ENCODE peak calls at places on chromosomes 13 and 19, in eight cellular contexts. U, P, R, D, N, Z, Y and M are unnamed samples. For H3K4me1, the result is how much of the 10 kb centered on the place peaks cover.

GRCh38 chr19:7849631-7850428 is 19.8 kb downstream of the EVI5L start:
- DNase-seq in U (no peak), P (no peak), R (no peak), D (no peak), N (no peak), Z (no peak), Y (no peak), M (peak)

GRCh38 chr13:112069063-112069726 is 2.2 kb downstream of the SOX1 start:
- DNase-seq in U (no peak), P (no peak), R (no peak), D (peak), N (no peak), Z (no peak), Y (no peak), M (no peak)

GRCh38 chr19:51546107-51546649 is 14.7 kb upstream of the SIGLEC6 start:
- DNase-seq in U (no peak), P (no peak), R (no peak), D (no peak), N (no peak), Z (no peak), Y (no peak), M (no peak)

GRCh38 chr13:107743100-107743499 is 472.2 kb downstream of the LIG4 start:
- DNase-seq in U (no peak), P (no peak), R (no peak), D (no peak), N (no peak), Z (no peak), Y (no peak), M (no peak)

GRCh38 chr19:5131866-5132561 is 163.1 kb downstream of the KDM4B start:
- DNase-seq in U (no peak), P (peak), R (no peak), D (peak), N (no peak), Z (no peak), Y (no peak), M (no peak)

GRCh38 chr13:40401911-40402776 is 264.3 kb downstream of the FOXO1 start:
- DNase-seq in U (peak), P (peak), R (peak), D (no peak), N (peak), Z (peak), Y (peak), M (peak)

GRCh38 chr19:18161691-18162039 is 8.7 kb downstream of the PIK3R2 start:
- DNase-seq in U (no peak), P (no peak), R (no peak), D (no peak), N (no peak), Z (no peak), Y (no peak), M (no peak)

GRCh38 chr19:41871573-41872383 is 5.3 kb upstream of the CD79A start:
- DNase-seq in U (no peak), P (no peak), R (no peak), D (no peak), N (peak), Z (no peak), Y (no peak), M (no peak)

GRCh38 chr19:1882089-1882785 is 3.1 kb downstream of the ABHD17A start:
- DNase-seq in U (no peak), P (no peak), R (no peak), D (peak), N (peak), Z (no peak), Y (no peak), M (no peak)

GRCh38 chr13:47216176-47216822 is 319.4 kb upstream of the HTR2A start:
- DNase-seq in U (no peak), P (no peak), R (no peak), D (no peak), N (no peak), Z (no peak), Y (no peak), M (no peak)

GRCh38 chr13:53490732-53491131 is 462.1 kb downstream of the OLFM4 start:
- DNase-seq in U (no peak), P (no peak), R (no peak), D (no peak), N (no peak), Z (no peak), Y (no peak), M (no peak)

GRCh38 chr13:62473190-62473943 is 1057.7 kb upstream of the PCDH20 start:
- DNase-seq in U (no peak), P (no peak), R (no peak), D (no peak), N (no peak), Z (no peak), Y (no peak), M (no peak)

GRCh38 chr19:56271096-56271495 is 1.5 kb upstream of the EDDM13 start:
- DNase-seq in U (no peak), P (no peak), R (no peak), D (no peak), N (no peak), Z (no peak), Y (no peak), M (no peak)

GRCh38 chr13:73677041-73677589 is 457.1 kb downstream of the KLF12 start:
- DNase-seq in U (no peak), P (no peak), R (no peak), D (no peak), N (no peak), Z (no peak), Y (no peak), M (no peak)

GRCh38 chr19:2477141-2477710 is 1.3 kb downstream of the GADD45B start:
- DNase-seq in U (peak), P (no peak), R (peak), D (peak), N (peak), Z (peak), Y (peak), M (peak)

GRCh38 chr13:41603917-41604316 is 146.6 kb downstream of the RGCC start:
- DNase-seq in U (no peak), P (no peak), R (no peak), D (no peak), N (no peak), Z (no peak), Y (peak), M (no peak)

GRCh38 chr19:2507109-2507508 is 31.2 kb downstream of the GADD45B start:
- DNase-seq in U (no peak), P (no peak), R (no peak), D (no peak), N (peak), Z (peak), Y (no peak), M (no peak)

GRCh38 chr19:51919606-51920005 is 7.7 kb upstream of the ZNF613 start:
- DNase-seq in U (no peak), P (no peak), R (no peak), D (no peak), N (no peak), Z (no peak), Y (no peak), M (no peak)

GRCh38 chr19:54287456-54287855 is 6.5 kb upstream of the LILRB2 start:
- DNase-seq in U (no peak), P (no peak), R (no peak), D (no peak), N (no peak), Z (no peak), Y (no peak), M (no peak)

GRCh38 chr13:112642061-112642460 is 47.8 kb upstream of the ATP11A start:
- DNase-seq in U (peak), P (no peak), R (no peak), D (no peak), N (no peak), Z (peak), Y (no peak), M (no peak)

GRCh38 chr13:59587030-59587429 is 576.7 kb downstream of the DIAPH3 start:
- DNase-seq in U (no peak), P (no peak), R (no peak), D (no peak), N (no peak), Z (no peak), Y (no peak), M (no peak)

GRCh38 chr13:59584101-59584500 is 579.6 kb downstream of the DIAPH3 start:
- DNase-seq in U (no peak), P (no peak), R (no peak), D (no peak), N (no peak), Z (no peak), Y (no peak), M (no peak)

GRCh38 chr13:59587971-59588716 is 575.6 kb downstream of the DIAPH3 start:
- DNase-seq in U (no peak), P (no peak), R (no peak), D (peak), N (no peak), Z (no peak), Y (no peak), M (no peak)

GRCh38 chr13:59588717-59589067 is 575.0 kb downstream of the DIAPH3 start:
- DNase-seq in U (no peak), P (no peak), R (no peak), D (peak), N (no peak), Z (no peak), Y (no peak), M (no peak)

DNA sequence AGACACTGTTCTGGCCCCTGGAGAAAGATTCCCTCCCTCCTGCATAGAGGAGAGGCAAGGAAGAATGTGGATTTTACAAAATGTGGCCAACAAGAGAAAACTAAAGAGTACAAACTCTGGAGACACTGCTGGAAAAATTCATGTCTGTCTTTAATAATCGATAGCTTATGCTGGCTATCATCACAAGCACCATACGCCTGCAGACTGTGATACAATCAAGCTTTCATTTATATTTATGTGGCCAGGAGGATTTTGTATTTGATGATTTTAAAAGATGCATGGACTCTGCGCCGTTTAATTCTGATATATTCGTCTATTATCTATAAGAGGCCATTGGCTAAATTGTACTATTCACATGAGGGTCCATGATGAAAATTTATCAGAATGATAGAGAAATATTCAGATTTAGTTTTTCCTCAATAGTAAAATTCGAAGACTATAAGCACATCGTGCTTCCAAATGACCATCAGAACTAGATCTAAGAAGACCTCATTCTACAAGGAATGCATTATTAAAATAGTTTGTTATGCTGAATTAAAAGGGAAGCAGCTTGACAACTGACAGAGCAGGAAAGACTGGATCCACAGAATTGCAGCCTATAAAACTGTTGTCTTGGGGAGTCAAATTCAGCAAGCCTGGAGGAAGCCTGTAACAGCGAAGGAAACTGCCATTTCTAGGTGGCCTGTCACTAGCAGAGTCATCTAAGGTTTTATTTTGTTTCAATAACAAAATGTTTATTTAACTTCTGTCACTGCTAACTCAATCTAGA is 578.6 kb downstream of the DIAPH3 start:
- DNase-seq in U (no peak), P (no peak), R (no peak), D (no peak), N (no peak), Z (no peak), Y (no peak), M (no peak)
- H3K4me1 ChIP-seq in U (under half), P (under half), R (under half), D (under half), N (under half), Z (under half), Y (under half), M (under half)

DNA sequence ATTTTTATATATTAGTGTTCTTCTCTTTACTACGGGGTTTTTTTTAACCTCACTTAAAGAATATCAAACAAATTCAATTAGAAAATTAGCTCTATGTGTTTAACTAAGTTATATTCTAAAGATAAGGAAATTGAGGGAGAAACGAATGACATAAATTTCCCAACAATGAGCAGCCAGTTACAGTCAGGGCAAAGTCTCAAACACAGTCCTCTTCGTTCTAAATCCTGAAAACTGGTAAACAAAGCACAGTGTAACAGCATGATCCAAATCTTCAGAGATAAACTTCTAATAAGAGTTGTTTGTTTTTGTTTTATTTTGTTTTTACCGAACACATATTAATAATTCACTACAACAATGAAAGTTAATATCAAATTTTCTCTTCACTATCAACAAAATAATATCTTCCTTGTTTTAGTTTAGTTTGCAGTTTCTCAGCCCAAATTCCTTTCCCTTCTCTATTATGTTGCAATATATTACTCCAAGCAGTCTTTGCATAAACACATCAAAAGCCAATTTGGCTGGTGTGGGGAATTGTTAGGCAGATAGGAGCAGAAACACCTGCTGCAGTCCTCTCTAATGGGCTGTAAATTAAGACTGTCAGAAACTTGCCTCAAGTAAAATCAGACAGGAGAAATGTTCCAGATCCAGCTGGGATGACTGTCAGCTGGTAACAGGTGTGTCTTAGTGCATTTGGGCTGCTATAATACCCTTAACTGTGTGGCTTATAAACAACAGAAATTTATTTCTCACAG is 106.5 kb upstream of the SGCG start:
- DNase-seq in U (peak), P (no peak), R (no peak), D (no peak), N (no peak), Z (no peak), Y (no peak), M (no peak)
- H3K4me3 ChIP-seq in U (no peak), P (no peak), R (no peak), D (no peak), N (no peak), Z (no peak), Y (no peak), M (no peak)

DNA sequence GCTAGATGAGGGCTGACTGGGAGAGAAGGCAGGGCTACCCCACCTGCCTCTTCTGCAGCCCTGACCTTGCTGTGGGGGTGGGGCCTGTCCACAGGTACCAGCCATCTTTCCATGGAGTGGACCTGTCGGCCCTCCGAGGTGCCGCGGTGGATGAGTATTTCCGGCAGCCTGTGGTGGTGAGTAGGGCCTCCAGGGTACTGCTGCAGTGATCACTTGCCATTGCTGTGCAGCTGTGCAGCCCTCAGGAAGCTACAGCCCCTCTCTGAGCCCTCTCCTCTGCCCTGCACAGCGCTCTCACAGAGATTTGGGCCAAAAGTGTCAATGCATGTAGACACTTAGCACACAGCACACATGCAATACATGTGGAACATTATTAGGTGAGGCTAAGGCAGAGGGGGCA is 11.8 kb downstream of the YIPF2 start:
- DNase-seq in U (no peak), P (no peak), R (no peak), D (no peak), N (no peak), Z (no peak), Y (no peak), M (no peak)
- H3K4me1 ChIP-seq in U (under half), P (under half), R (under half), D (under half), N (under half), Z (under half), Y (under half), M (under half)

GRCh38 chr13:94173312-94173854 is 306.1 kb downstream of the DCT start:
- DNase-seq in U (no peak), P (no peak), R (no peak), D (no peak), N (no peak), Z (no peak), Y (no peak), M (no peak)
- H3K4me3 ChIP-seq in U (no peak), P (no peak), R (no peak), D (no peak), N (no peak), Z (no peak), Y (no peak), M (no peak)

GRCh38 chr19:4108767-4109625 is 14.9 kb downstream of the MAP2K2 start:
- DNase-seq in U (no peak), P (no peak), R (peak), D (no peak), N (peak), Z (no peak), Y (peak), M (peak)
- H3K4me1 ChIP-seq in U (under half), P (under half), R (under half), D (under half), N (under half), Z (under half), Y (under half), M (under half)

DNA sequence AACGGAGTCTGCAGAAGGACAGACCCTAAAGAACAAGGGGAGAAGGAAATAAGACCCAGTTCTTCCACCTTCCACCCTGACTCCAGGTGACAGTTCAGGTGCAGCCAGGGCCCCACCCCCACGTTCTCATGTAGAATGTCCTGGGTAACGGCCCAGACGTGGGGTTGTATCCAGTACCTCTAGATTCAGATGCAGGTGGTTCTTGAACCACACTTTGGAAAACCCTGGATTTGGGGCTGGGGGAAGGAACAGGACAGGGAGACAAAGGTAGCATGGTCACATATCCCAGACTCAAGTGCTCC is 2.2 kb downstream of the DMPK start:
- DNase-seq in U (no peak), P (no peak), R (no peak), D (no peak), N (no peak), Z (no peak), Y (no peak), M (no peak)
- H3K4me3 ChIP-seq in U (peak), P (no peak), R (no peak), D (peak), N (no peak), Z (no peak), Y (no peak), M (peak)

DNA sequence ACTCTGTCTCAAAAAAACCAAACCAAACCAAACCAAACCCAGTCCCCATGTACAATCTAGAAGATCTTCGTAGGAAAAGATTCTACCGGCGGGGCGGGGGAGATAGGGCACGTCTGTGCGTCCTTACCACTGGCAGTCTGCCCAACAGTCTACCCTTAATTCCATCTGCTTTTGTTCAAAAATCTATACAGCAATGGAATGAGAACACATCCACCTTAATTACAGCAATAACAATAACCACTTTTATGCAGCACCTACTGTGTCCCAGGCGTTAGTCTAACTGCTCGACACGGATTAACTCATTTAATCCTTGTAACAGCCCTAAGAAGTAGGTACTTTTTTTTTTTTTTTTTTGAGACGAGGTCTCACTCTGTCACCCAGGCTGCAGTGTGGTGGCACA is 2.5 kb upstream of the ATF5 start:
- DNase-seq in U (no peak), P (no peak), R (no peak), D (no peak), N (no peak), Z (no peak), Y (no peak), M (no peak)
- H3K4me1 ChIP-seq in U (under half), P (under half), R (under half), D (under half), N (under half), Z (under half), Y (under half), M (under half)

GRCh38 chr13:28717170-28717569 is 1.6 kb downstream of the SLC46A3 start:
- DNase-seq in U (no peak), P (no peak), R (no peak), D (no peak), N (no peak), Z (no peak), Y (no peak), M (no peak)
- H3K4me3 ChIP-seq in U (no peak), P (no peak), R (no peak), D (no peak), N (no peak), Z (peak), Y (no peak), M (no peak)

DNA sequence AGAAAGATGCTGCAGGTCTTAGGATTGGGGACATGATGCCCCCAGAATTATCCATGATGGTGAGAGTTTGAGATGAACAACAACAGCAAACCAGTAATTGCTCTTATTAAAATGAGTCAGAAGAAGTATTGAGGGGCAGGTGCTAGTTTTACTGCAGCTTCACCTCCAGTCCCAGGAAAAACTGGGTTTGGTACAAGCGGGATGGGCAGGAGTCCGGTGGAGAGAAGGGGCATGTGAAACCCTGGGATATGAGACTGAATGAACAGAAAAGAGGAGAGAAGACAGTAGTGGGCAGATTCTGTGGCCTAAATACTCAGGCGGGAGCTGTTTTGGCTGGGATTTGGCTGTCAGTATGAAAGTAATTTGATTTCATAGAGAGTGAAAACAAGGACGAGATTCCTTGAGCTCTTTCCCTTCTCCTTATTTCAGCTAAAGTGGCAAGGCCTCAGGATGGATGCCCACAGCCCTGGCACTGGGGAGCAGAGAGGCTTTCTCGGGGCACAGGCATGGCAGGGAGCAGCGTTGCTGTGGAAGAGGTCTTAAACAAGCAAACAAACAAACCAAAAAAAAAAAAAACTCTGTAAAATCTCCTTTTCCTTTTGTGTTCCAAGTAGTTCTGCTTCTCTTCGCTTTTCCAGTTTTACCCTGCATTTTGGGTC is 30.7 kb downstream of the NFIX start:
- DNase-seq in U (no peak), P (no peak), R (no peak), D (no peak), N (no peak), Z (no peak), Y (no peak), M (no peak)
- H3K4me1 ChIP-seq in U (under half), P (under half), R (under half), D (under half), N (half or more), Z (under half), Y (under half), M (under half)